ENCODE peak calls at places on chromosome 13, in seven cellular contexts. C is frontal cortex; V is COR-L47; L is MV-4-11; J is A549; S is Calu3; T is stimulated activated CD8-positive, alpha-beta memory T cell treated with anti-CD3 and anti-CD28 coated beads, Interleukin-7, amount 100 ng/mL, for 4 hours. I is an unnamed sample.

GRCh38 chr13:51168623-51169022 is 53.6 kb upstream of the FAM124A start:
- DNase-seq in V (no peak), S (no peak), L (no peak), J (no peak), C (no peak), T (no peak), I (no peak)

GRCh38 chr13:75468602-75469001 is 13.4 kb downstream of the TBC1D4 start:
- DNase-seq in T (no peak), C (no peak), J (no peak), S (no peak), V (no peak), L (no peak), I (no peak)

GRCh38 chr13:95099541-95099940 is 201.7 kb downstream of the ABCC4 start:
- DNase-seq in S (no peak), C (no peak), V (no peak), J (peak; percentile 27), L (no peak), T (no peak), I (no peak)

GRCh38 chr13:78323848-78324247 is 279.5 kb downstream of the POU4F1 start:
- DNase-seq in J (no peak), L (no peak), C (no peak), S (no peak), V (no peak), T (no peak), I (no peak)

GRCh38 chr13:99203601-99204579 is 3.2 kb downstream of the UBAC2 start:
- DNase-seq in J (no peak), V (no peak), T (no peak), C (no peak), L (no peak), S (no peak), I (no peak)

GRCh38 chr13:48131481-48131992 is 36.6 kb upstream of the MED4 start:
- DNase-seq in J (no peak), T (no peak), C (no peak), S (no peak), L (no peak), V (no peak), I (no peak)

GRCh38 chr13:113742000-113742441 is 17.0 kb upstream of the TMEM255B start:
- DNase-seq in S (peak; percentile 37), T (no peak), L (peak; percentile 87), J (no peak), C (no peak), V (no peak), I (no peak)

GRCh38 chr13:105165449-105166125 is 1369.9 kb downstream of the EFNB2 start:
- DNase-seq in J (no peak), C (no peak), L (no peak), V (no peak), S (peak; percentile 0), T (no peak), I (no peak)

GRCh38 chr13:65653548-65654078 is 1576.5 kb downstream of the PCDH9 start:
- DNase-seq in V (peak; percentile 47), C (no peak), L (no peak), T (no peak), J (no peak), S (no peak), I (no peak)

GRCh38 chr13:64075543-64076271 is 2660.1 kb upstream of the PCDH20 start:
- DNase-seq in L (no peak), S (no peak), T (no peak), C (no peak), V (no peak), J (no peak), I (no peak)

GRCh38 chr13:27425151-27425917 is 915 bp downstream of the GTF3A start:
- DNase-seq in V (no peak), L (no peak), J (no peak), T (no peak), C (no peak), S (no peak), I (no peak)

GRCh38 chr13:44398606-44399005 is 25.0 kb downstream of the SERP2 start:
- DNase-seq in L (no peak), J (no peak), C (no peak), V (no peak), S (no peak), T (no peak), I (no peak)

GRCh38 chr13:62910541-62910940 is 1494.9 kb upstream of the PCDH20 start:
- DNase-seq in C (no peak), J (no peak), S (no peak), T (no peak), V (no peak), L (no peak), I (no peak)

GRCh38 chr13:65929436-65929835 is 1300.7 kb downstream of the PCDH9 start:
- DNase-seq in V (no peak), S (no peak), T (no peak), C (no peak), J (no peak), L (no peak), I (no peak)

GRCh38 chr13:53691417-53691816 is 662.8 kb downstream of the OLFM4 start:
- DNase-seq in T (no peak), S (no peak), V (no peak), C (no peak), J (no peak), L (no peak), I (no peak)

GRCh38 chr13:98214008-98214643 is 37.1 kb upstream of the RNF113B start:
- DNase-seq in S (no peak), V (no peak), T (no peak), L (no peak), C (no peak), J (no peak), I (no peak)

GRCh38 chr13:79859756-79860155 is 378.8 kb downstream of the NDFIP2 start:
- DNase-seq in C (no peak), L (no peak), J (no peak), V (no peak), S (no peak), T (no peak), I (no peak)

GRCh38 chr13:49645451-49645850 is 17.1 kb downstream of the ARL11 start:
- DNase-seq in L (no peak), T (no peak), J (no peak), V (no peak), C (no peak), S (no peak), I (no peak)

GRCh38 chr13:44818428-44818827 is 170.8 kb downstream of the NUFIP1 start:
- DNase-seq in T (no peak), L (peak; percentile 27), J (no peak), S (no peak), V (peak; percentile 36), C (no peak), I (no peak)

GRCh38 chr13:114044486-114044885 is 70.6 kb upstream of the C13orf46 start:
- DNase-seq in T (no peak), V (no peak), L (peak; percentile 89), S (no peak), C (no peak), J (no peak), I (no peak)

GRCh38 chr13:113126265-113127150 is 3.9 kb downstream of the F10 start:
- DNase-seq in C (no peak), L (no peak), T (no peak), J (no peak), V (no peak), S (no peak), I (no peak)

GRCh38 chr13:25598421-25598820 is 226.6 kb downstream of the ATP8A2 start:
- DNase-seq in J (no peak), V (no peak), S (no peak), L (no peak), T (no peak), C (no peak), I (no peak)

GRCh38 chr13:60837806-60838205 is 440.8 kb downstream of the TDRD3 start:
- DNase-seq in S (no peak), J (no peak), L (peak; percentile 38), V (no peak), T (no peak), C (no peak), I (no peak)

GRCh38 chr13:107767119-107767518 is 448.2 kb downstream of the LIG4 start:
- DNase-seq in C (no peak), V (peak; percentile 88), T (no peak), L (no peak), J (no peak), S (no peak), I (no peak)

GRCh38 chr13:103238441-103238840 is 172.2 kb upstream of the SLC10A2 start:
- DNase-seq in S (no peak), T (no peak), V (peak; percentile 44), L (no peak), C (no peak), J (no peak), I (no peak)

GRCh38 chr13:76148926-76149325 is 512.8 kb downstream of the LMO7 start:
- DNase-seq in S (no peak), J (no peak), T (no peak), L (no peak), C (no peak), V (no peak), I (no peak)

GRCh38 chr13:21402586-21403307 is 56.4 kb downstream of the ZDHHC20 start:
- DNase-seq in V (no peak), S (no peak), J (peak; percentile 7), T (no peak), C (no peak), L (no peak), I (no peak)

GRCh38 chr13:102879793-102880499 is 34.1 kb downstream of the ERCC5 start:
- DNase-seq in V (no peak), S (no peak), L (no peak), T (no peak), J (no peak), C (no peak), I (no peak)

GRCh38 chr13:93535256-93535655 is 308.6 kb downstream of the GPC6 start:
- DNase-seq in C (no peak), J (no peak), T (no peak), S (no peak), V (no peak), L (no peak), I (no peak)

GRCh38 chr13:35729926-35730627 is 253.6 kb upstream of the MAB21L1 start:
- DNase-seq in T (no peak), J (no peak), V (no peak), S (no peak), C (no peak), L (no peak), I (no peak)

GRCh38 chr13:31204592-31204991 is 4.8 kb downstream of the B3GLCT start:
- DNase-seq in J (peak; percentile 10), T (no peak), V (peak; percentile 12), S (peak; percentile 6), C (no peak), L (peak; percentile 16), I (no peak)

GRCh38 chr13:75798353-75799245 is 162.5 kb downstream of the LMO7 start:
- DNase-seq in V (no peak), C (no peak), J (no peak), S (no peak), L (no peak), T (no peak), I (no peak)

GRCh38 chr13:114128624-114129522 is 3.5 kb downstream of the RASA3 start:
- DNase-seq in T (peak; percentile 92), J (no peak), V (no peak), S (no peak), L (peak; percentile 96), C (peak; percentile 70), I (peak; percentile 89)

GRCh38 chr13:92232880-92233279 is 834.5 kb downstream of the GPC5 start:
- DNase-seq in J (no peak), S (no peak), T (no peak), C (no peak), L (no peak), V (no peak), I (no peak)

GRCh38 chr13:93248627-93249047 is 22.0 kb downstream of the GPC6 start:
- DNase-seq in C (no peak), V (peak; percentile 65), S (peak; percentile 3), L (no peak), J (no peak), T (no peak), I (no peak)

I was measured in activated T-helper 9 cell treated with anti-CD3 and anti-CD28 coated beads, Interleukin-2, amount 50 U/mL, for 16 hours.